ENCODE peak calls at places on chromosomes 7 and 10, in seven cellular contexts. G is stimulated activated naive CD4-positive, alpha-beta T cell; H is activated CD8-positive, alpha-beta memory T cell treated with anti-CD3 and anti-CD28 coated beads for 1 hour; N is HFF-Myc; X is endothelial cell; E is activated CD4-positive, alpha-beta T cell treated with anti-CD3 and anti-CD28 coated beads, Interleukin-2, amount 10 ng/mL, durations not matched to agents 7 days and 5 days; S is KBM-7. K is an unnamed sample.

GRCh38 chr10:34687434-34688205 is 127.5 kb downstream of the PARD3 start:
- DNase-seq in G (no peak), H (no peak), N (no peak), X (no peak), E (no peak), S (no peak), K (no peak)

GRCh38 chr7:17134786-17135185 is 163.7 kb upstream of the AHR start:
- DNase-seq in G (no peak), H (no peak), N (no peak), X (no peak), E (no peak), S (no peak), K (no peak)

GRCh38 chr7:104900525-104900924 is 113.5 kb upstream of the KMT2E start:
- DNase-seq in G (no peak), H (no peak), N (no peak), X (no peak), E (no peak), S (no peak), K (peak)

GRCh38 chr10:80408198-80409085 is at the start of gene PRXL2A:
- DNase-seq in G (peak), H (peak), N (no peak), X (peak), E (peak), S (no peak), K (peak)

GRCh38 chr7:137935849-137936508 is 65.9 kb downstream of the CREB3L2 start:
- DNase-seq in G (no peak), H (no peak), N (no peak), X (no peak), E (peak), S (peak), K (no peak)

GRCh38 chr7:133303372-133303771 is 50.5 kb downstream of the EXOC4 start:
- DNase-seq in G (no peak), H (no peak), N (no peak), X (no peak), E (no peak), S (no peak), K (no peak)

GRCh38 chr7:151727579-151728285 is 149.2 kb downstream of the PRKAG2 start:
- DNase-seq in G (no peak), H (peak), N (peak), X (no peak), E (peak), S (peak), K (no peak)

GRCh38 chr7:122412441-122412840 is 107.9 kb upstream of the FEZF1 start:
- DNase-seq in G (no peak), H (no peak), N (no peak), X (no peak), E (no peak), S (no peak), K (no peak)

GRCh38 chr10:47152861-47153349 is 147.1 kb upstream of the GDF10 start:
- DNase-seq in G (no peak), H (no peak), N (no peak), X (no peak), E (no peak), S (peak), K (no peak)

GRCh38 chr7:3234851-3235250 is 66.2 kb upstream of the SDK1 start:
- DNase-seq in G (no peak), H (no peak), N (no peak), X (no peak), E (no peak), S (no peak), K (no peak)

GRCh38 chr10:53786236-53786635 is 1013.7 kb upstream of the MBL2 start:
- DNase-seq in G (no peak), H (no peak), N (no peak), X (peak), E (no peak), S (peak), K (no peak)

GRCh38 chr7:123787227-123788007 is 38.6 kb upstream of the WASL start:
- DNase-seq in G (no peak), H (no peak), N (no peak), X (no peak), E (no peak), S (no peak), K (no peak)

GRCh38 chr7:127066974-127067373 is 185.8 kb downstream of the GRM8 start:
- DNase-seq in G (no peak), H (no peak), N (no peak), X (no peak), E (no peak), S (peak), K (no peak)

GRCh38 chr10:49408437-49409306 is 12.8 kb upstream of the DRGX start:
- DNase-seq in G (no peak), H (no peak), N (no peak), X (no peak), E (no peak), S (peak), K (peak)

GRCh38 chr7:74542558-74543117 is 88.9 kb downstream of the GTF2IRD1 start:
- DNase-seq in G (no peak), H (no peak), N (no peak), X (no peak), E (no peak), S (peak), K (peak)

GRCh38 chr10:119049361-119049760 is 19.8 kb downstream of the NANOS1 start:
- DNase-seq in G (no peak), H (no peak), N (no peak), X (no peak), E (no peak), S (no peak), K (no peak)

GRCh38 chr7:133860628-133861135 is 266.5 kb upstream of the LRGUK start:
- DNase-seq in G (no peak), H (no peak), N (no peak), X (no peak), E (no peak), S (no peak), K (no peak)

GRCh38 chr10:20993387-20994170 is 96.5 kb upstream of the NEBL start:
- DNase-seq in G (no peak), H (no peak), N (no peak), X (no peak), E (no peak), S (no peak), K (no peak)

GRCh38 chr10:16814081-16814480 is 3.1 kb downstream of the RSU1 start:
- DNase-seq in G (no peak), H (no peak), N (no peak), X (no peak), E (no peak), S (no peak), K (no peak)

GRCh38 chr10:92356041-92356440 is 65.1 kb downstream of the MARCHF5 start:
- DNase-seq in G (no peak), H (no peak), N (no peak), X (no peak), E (no peak), S (no peak), K (no peak)

GRCh38 chr7:142438235-142438922 is 180.5 kb upstream of the PRSS58 start:
- DNase-seq in G (no peak), H (no peak), N (no peak), X (peak), E (peak), S (peak), K (peak)

GRCh38 chr10:110214380-110214826 is 7.0 kb downstream of the MXI1 start:
- DNase-seq in G (no peak), H (no peak), N (no peak), X (no peak), E (peak), S (peak), K (no peak)

GRCh38 chr10:89805599-89806013 is 104.2 kb downstream of the KIF20B start:
- DNase-seq in G (no peak), H (no peak), N (no peak), X (no peak), E (no peak), S (no peak), K (no peak)

GRCh38 chr7:157548691-157549265 is 212.0 kb downstream of the DNAJB6 start:
- DNase-seq in G (no peak), H (no peak), N (no peak), X (no peak), E (no peak), S (no peak), K (no peak)

GRCh38 chr7:112985377-112985987 is 101.1 kb downstream of the GPR85 start:
- DNase-seq in G (no peak), H (no peak), N (no peak), X (no peak), E (no peak), S (no peak), K (no peak)

GRCh38 chr10:72308320-72308987 is 34.7 kb downstream of the DDIT4 start:
- DNase-seq in G (no peak), H (no peak), N (peak), X (no peak), E (peak), S (peak), K (no peak)

GRCh38 chr7:130733866-130734524 is at the start of gene KLF14:
- DNase-seq in G (peak), H (no peak), N (no peak), X (peak), E (peak), S (peak), K (peak)

GRCh38 chr10:74589226-74589673 is 237.2 kb upstream of the KAT6B start:
- DNase-seq in G (peak), H (peak), N (peak), X (peak), E (peak), S (peak), K (peak)

GRCh38 chr7:106668853-106669539 is 8.0 kb upstream of the CCDC71L start:
- DNase-seq in G (no peak), H (no peak), N (no peak), X (no peak), E (no peak), S (no peak), K (no peak)

GRCh38 chr7:64312826-64313225 is 935 bp upstream of the ZNF736 start:
- DNase-seq in G (no peak), H (no peak), N (no peak), X (no peak), E (no peak), S (no peak), K (no peak)

GRCh38 chr7:49255061-49255460 is 330.7 kb downstream of the CDC14C start:
- DNase-seq in G (no peak), H (no peak), N (no peak), X (no peak), E (no peak), S (no peak), K (no peak)

GRCh38 chr10:51090190-51090589 is 15.9 kb downstream of the PRKG1 start:
- DNase-seq in G (no peak), H (no peak), N (no peak), X (no peak), E (no peak), S (no peak), K (no peak)

GRCh38 chr10:125799446-125799845 is 23.6 kb downstream of the UROS start:
- DNase-seq in G (no peak), H (no peak), N (no peak), X (no peak), E (no peak), S (no peak), K (no peak)

GRCh38 chr10:12550994-12551393 is 201.6 kb downstream of the CAMK1D start:
- DNase-seq in G (no peak), H (no peak), N (no peak), X (no peak), E (no peak), S (no peak), K (no peak)

K was measured in COR-L47.